ENCODE peak calls at places on chromosomes 11 and 22, in nine cellular contexts. N is aorta; Z is naive thymus-derived CD4-positive, alpha-beta T cell; X is kidney; C is GM23338; G is HAP-1; P is MM.1S; H is lung; A is ascending aorta. W is an unnamed sample.

GRCh38 chr11:123052884-123053721 is 8.8 kb downstream of the HSPA8 start:
- DNase-seq in N (no peak), Z (no peak), X (no peak), C (no peak), G (no peak), P (no peak), H (no peak), A (no peak), W (no peak)

GRCh38 chr11:9065614-9066431 is 25.6 kb downstream of the SCUBE2 start:
- DNase-seq in N (no peak), Z (no peak), X (no peak), C (no peak), G (no peak), P (no peak), H (no peak), A (no peak), W (no peak)

GRCh38 chr11:64854534-64855502 is 10.4 kb upstream of the CDC42BPG start:
- DNase-seq in N (peak; percentile 97), Z (no peak), X (peak; percentile 96), C (no peak), G (no peak), P (no peak), H (peak; percentile 90), A (peak; percentile 97), W (no peak)

GRCh38 chr11:64916040-64916847 is 765 bp downstream of the ATG2A start:
- DNase-seq in N (peak; percentile 82), Z (no peak), X (peak; percentile 85), C (peak; percentile 62), G (peak; percentile 49), P (peak; percentile 63), H (peak; percentile 60), A (no peak), W (peak; percentile 78)

GRCh38 chr11:2807801-2808241 is 77.8 kb downstream of the CDKN1C start:
- DNase-seq in N (peak; percentile 63), Z (no peak), X (peak; percentile 61), C (no peak), G (no peak), P (no peak), H (no peak), A (peak; percentile 48), W (peak; percentile 19)

GRCh38 chr22:41799486-41800347 is 762 bp upstream of the CCDC134 start:
- DNase-seq in N (peak; percentile 79), Z (peak; percentile 28), X (peak; percentile 79), C (peak; percentile 43), G (no peak), P (no peak), H (peak; percentile 33), A (peak; percentile 66), W (peak; percentile 63)

GRCh38 chr11:70493089-70493474 is 94.8 kb downstream of the CTTN start:
- DNase-seq in N (no peak), Z (no peak), X (no peak), C (no peak), G (no peak), P (no peak), H (no peak), A (no peak), W (no peak)

GRCh38 chr11:130141561-130142341 is 17.8 kb upstream of the ST14 start:
- DNase-seq in N (no peak), Z (no peak), X (no peak), C (no peak), G (no peak), P (no peak), H (no peak), A (no peak), W (no peak)

GRCh38 chr11:100625041-100625440 is 62.0 kb upstream of the ARHGAP42 start:
- DNase-seq in N (no peak), Z (no peak), X (no peak), C (no peak), G (no peak), P (no peak), H (no peak), A (no peak), W (no peak)

GRCh38 chr11:69213964-69214363 is 58.2 kb downstream of the SMIM38 start:
- DNase-seq in N (peak; percentile 23), Z (no peak), X (no peak), C (no peak), G (peak; percentile 1), P (no peak), H (no peak), A (peak; percentile 18), W (no peak)

GRCh38 chr11:35145249-35145648 is 6.3 kb downstream of the CD44 start:
- DNase-seq in N (peak; percentile 73), Z (no peak), X (no peak), C (no peak), G (no peak), P (peak; percentile 81), H (no peak), A (no peak), W (no peak)

GRCh38 chr11:35144103-35144741 is 5.3 kb downstream of the CD44 start:
- DNase-seq in N (peak; percentile 75), Z (no peak), X (no peak), C (no peak), G (no peak), P (peak; percentile 96), H (peak; percentile 64), A (no peak), W (peak; percentile 51)

GRCh38 chr11:35144811-35145210 is 5.8 kb downstream of the CD44 start:
- DNase-seq in N (no peak), Z (no peak), X (no peak), C (no peak), G (no peak), P (no peak), H (peak; percentile 51), A (no peak), W (no peak)

GRCh38 chr11:35142481-35143207 is 3.7 kb downstream of the CD44 start:
- DNase-seq in N (no peak), Z (no peak), X (no peak), C (peak; percentile 41), G (no peak), P (peak; percentile 59), H (no peak), A (no peak), W (no peak)

DNA sequence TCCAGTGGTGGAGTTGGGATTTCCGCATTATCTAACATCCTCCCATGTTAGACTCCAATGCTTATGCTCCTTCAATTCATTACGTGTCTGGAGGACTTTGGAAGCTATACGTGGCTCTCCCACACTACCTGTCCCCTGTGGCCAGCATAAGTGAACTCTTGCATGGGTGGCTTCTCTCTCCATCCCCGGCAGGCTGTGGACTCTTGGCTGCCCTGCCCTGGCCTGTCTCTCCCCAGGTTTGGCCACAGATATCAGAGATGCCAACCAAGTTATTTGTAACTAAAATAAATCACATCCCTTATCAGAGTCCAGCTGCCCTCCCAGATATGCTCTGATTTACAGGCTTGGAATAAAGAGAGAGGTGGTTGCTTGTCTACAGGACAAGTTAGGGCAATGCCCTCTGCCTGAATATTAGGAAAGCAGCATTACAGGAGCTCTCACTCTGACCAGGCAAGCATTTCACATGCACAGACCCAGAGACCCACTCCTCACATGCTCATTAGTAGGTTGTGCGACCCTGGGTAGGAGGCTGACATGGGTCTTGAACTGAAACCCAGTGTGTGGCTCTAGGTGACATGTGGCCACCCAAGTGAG is 4.6 kb downstream of the CD44 start:
- DNase-seq in N (no peak), Z (no peak), X (no peak), C (no peak), G (no peak), P (no peak), H (no peak), A (no peak), W (no peak)
- H3K4me3 ChIP-seq in N (no peak overlapping the region), Z (peak overlapping the region; percentile 97), X (no peak overlapping the region), C (no peak overlapping the region), G (no peak overlapping the region), P (peak overlapping the region; percentile 47), H (no peak overlapping the region), A (no peak overlapping the region), W (no peak overlapping the region)

GRCh38 chr11:27420722-27421572 is 51.6 kb downstream of the LGR4 start:
- DNase-seq in N (no peak), Z (no peak), X (no peak), C (no peak), G (no peak), P (no peak), H (no peak), A (no peak), W (no peak)

GRCh38 chr11:27427183-27427980 is 45.2 kb downstream of the LGR4 start:
- DNase-seq in N (no peak), Z (no peak), X (no peak), C (peak; percentile 42), G (no peak), P (no peak), H (no peak), A (no peak), W (no peak)

GRCh38 chr11:27420217-27420616 is 52.4 kb downstream of the LGR4 start:
- DNase-seq in N (no peak), Z (no peak), X (no peak), C (no peak), G (no peak), P (no peak), H (no peak), A (no peak), W (no peak)

GRCh38 chr11:27421819-27422494 is 50.6 kb downstream of the LGR4 start:
- DNase-seq in N (no peak), Z (no peak), X (no peak), C (no peak), G (no peak), P (no peak), H (no peak), A (no peak), W (no peak)

GRCh38 chr11:27423125-27423524 is 49.5 kb downstream of the LGR4 start:
- DNase-seq in N (no peak), Z (no peak), X (peak; percentile 76), C (peak; percentile 43), G (peak; percentile 26), P (no peak), H (no peak), A (no peak), W (peak; percentile 62)
- H3K4me1 ChIP-seq in N (peaks cover 3% of the 10 kb centered on the region), Z (no peaks in the 10 kb centered on the region), X (peaks cover 16% of the 10 kb centered on the region), C (peaks cover 56% of the 10 kb centered on the region), G (peaks cover 9% of the 10 kb centered on the region), P (no peaks in the 10 kb centered on the region), H (peaks cover 20% of the 10 kb centered on the region), A (no peaks in the 10 kb centered on the region), W (peaks cover 34% of the 10 kb centered on the region)

DNA sequence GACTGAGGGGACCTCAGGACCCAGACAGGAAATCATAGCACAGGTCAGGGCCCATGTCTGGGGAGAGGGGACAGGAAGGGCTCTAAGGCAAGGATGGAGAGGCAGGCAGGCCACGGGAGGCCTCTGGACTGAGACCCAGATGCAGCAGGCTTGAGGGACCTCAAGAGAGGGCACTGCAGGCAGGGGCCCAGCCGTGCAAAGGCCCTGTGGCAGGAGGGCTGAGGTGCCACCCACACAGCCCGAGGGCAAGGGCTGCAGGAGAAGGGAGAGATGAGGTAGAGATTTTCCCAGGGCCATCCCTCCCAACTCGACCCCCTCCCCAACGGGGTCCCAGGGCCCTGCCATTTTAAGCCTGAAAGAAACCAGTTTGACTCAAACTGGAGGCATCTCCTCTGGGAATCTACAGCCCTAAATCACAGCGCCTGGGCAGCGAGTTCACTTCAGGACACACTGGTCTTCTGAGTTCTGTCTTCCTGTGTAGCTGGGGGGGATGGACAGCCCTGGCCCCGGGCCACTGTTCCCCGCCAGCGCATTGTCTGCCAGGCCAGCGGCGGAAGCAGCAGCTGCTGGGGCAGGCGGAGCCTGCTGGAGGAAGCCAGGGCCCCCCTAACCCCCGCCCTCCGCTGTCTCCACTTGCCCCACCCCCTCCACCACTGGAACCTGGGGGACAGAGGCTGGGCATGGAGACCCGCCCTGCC is 20.3 kb upstream of the WNT7B start:
- DNase-seq in N (peak; percentile 95), Z (no peak), X (peak; percentile 98), C (peak; percentile 37), G (peak; percentile 70), P (peak; percentile 34), H (peak; percentile 77), A (peak; percentile 93), W (peak; percentile 87)
- H3K4me3 ChIP-seq in N (no peak overlapping the region), Z (no peak overlapping the region), X (no peak overlapping the region), C (no peak overlapping the region), G (no peak overlapping the region), P (no peak overlapping the region), H (no peak overlapping the region), A (no peak overlapping the region), W (no peak overlapping the region)

GRCh38 chr11:78331711-78332110 is 85.9 kb downstream of the GAB2 start:
- DNase-seq in N (no peak), Z (no peak), X (no peak), C (no peak), G (no peak), P (no peak), H (no peak), A (no peak), W (no peak)
- H3K4me1 ChIP-seq in N (no peaks in the 10 kb centered on the region), Z (no peaks in the 10 kb centered on the region), X (no peaks in the 10 kb centered on the region), C (no peaks in the 10 kb centered on the region), G (no peaks in the 10 kb centered on the region), P (peaks cover 8% of the 10 kb centered on the region), H (peaks cover 8% of the 10 kb centered on the region), A (peaks cover 7% of the 10 kb centered on the region), W (no peaks in the 10 kb centered on the region)